ENCODE peak calls at places on chromosomes 16 and 17, in eight cellular contexts. U, D, A, I, H, P, F and E are unnamed samples.

GRCh38 chr17:57337390-57337789 is 81.1 kb downstream of the MSI2 start:
- DNase-seq in I (no peak), F (no peak), H (no peak), A (no peak), P (no peak), D (peak; percentile 43), U (no peak), E (no peak)

GRCh38 chr17:44187131-44187899 is 543 bp downstream of the TMUB2 start:
- DNase-seq in H (no peak), I (no peak), D (no peak), F (no peak), U (no peak), P (no peak), A (no peak), E (no peak)

GRCh38 chr16:13896543-13897182 is 23.3 kb upstream of the ERCC4 start:
- DNase-seq in U (peak; percentile 51), P (no peak), I (no peak), H (peak; percentile 36), F (no peak), D (no peak), A (no peak), E (no peak)

GRCh38 chr17:67215991-67216421 is 29.0 kb downstream of the HELZ start:
- DNase-seq in P (no peak), A (no peak), I (no peak), U (no peak), F (no peak), D (peak; percentile 51), H (no peak), E (no peak)

GRCh38 chr17:17896746-17897145 is 60.0 kb upstream of the SREBF1 start:
- DNase-seq in A (no peak), H (no peak), F (no peak), I (no peak), U (peak; percentile 29), P (no peak), D (no peak), E (no peak)

GRCh38 chr17:46841561-46842379 is 9.6 kb upstream of the WNT9B start:
- DNase-seq in D (no peak), I (no peak), A (no peak), H (no peak), P (no peak), U (peak; percentile 92), F (no peak), E (no peak)

GRCh38 chr17:40345161-40346034 is 19.1 kb downstream of the GJD3 start:
- DNase-seq in F (no peak), A (peak; percentile 90), D (peak; percentile 90), P (peak; percentile 94), U (peak; percentile 97), H (no peak), I (peak; percentile 64), E (no peak)

GRCh38 chr17:3639981-3640596 is 3.5 kb downstream of the CTNS start:
- DNase-seq in H (no peak), F (peak; percentile 45), P (no peak), A (no peak), D (no peak), U (no peak), I (no peak), E (peak; percentile 8)

GRCh38 chr17:79045830-79046500 is 22.0 kb downstream of the C1QTNF1 start:
- DNase-seq in U (peak; percentile 97), I (peak; percentile 68), F (no peak), H (peak; percentile 54), D (peak; percentile 71), A (peak; percentile 88), P (peak; percentile 78), E (peak; percentile 34)

GRCh38 chr17:40363480-40363838 is 1.1 kb downstream of the GJD3 start:
- DNase-seq in I (no peak), H (no peak), A (no peak), F (no peak), D (peak; percentile 42), U (peak; percentile 79), P (no peak), E (no peak)

GRCh38 chr16:84324439-84325262 is 30.0 kb downstream of the WFDC1 start:
- DNase-seq in I (no peak), F (no peak), H (no peak), P (no peak), A (no peak), U (no peak), D (no peak), E (no peak)

GRCh38 chr16:68229431-68230175 is 6.3 kb downstream of the ESRP2 start:
- DNase-seq in I (peak; percentile 48), P (no peak), D (no peak), F (peak; percentile 29), A (peak; percentile 70), H (no peak), U (peak; percentile 84), E (peak; percentile 55)

GRCh38 chr17:72380737-72381136 is 259.9 kb downstream of the SOX9 start:
- DNase-seq in I (no peak), H (no peak), P (no peak), U (no peak), A (no peak), F (no peak), D (no peak), E (no peak)

GRCh38 chr17:40763752-40764151 is 8.2 kb downstream of the KRT26 start:
- DNase-seq in F (no peak), U (no peak), P (no peak), H (no peak), I (no peak), D (no peak), A (no peak), E (no peak)

GRCh38 chr17:39563476-39563875 is 44.2 kb downstream of the NEUROD2 start:
- DNase-seq in I (no peak), P (no peak), H (no peak), U (peak; percentile 80), A (no peak), D (no peak), F (no peak), E (no peak)

GRCh38 chr17:37111329-37111728 is 162.6 kb downstream of the AATF start:
- DNase-seq in D (no peak), I (no peak), U (peak; percentile 27), A (no peak), H (no peak), F (no peak), P (no peak), E (no peak)

GRCh38 chr16:21301895-21302291 is 23.8 kb upstream of the CRYM start:
- DNase-seq in U (no peak), F (no peak), P (no peak), H (no peak), I (no peak), D (no peak), A (no peak), E (no peak)

GRCh38 chr16:4826980-4827379 is 20.1 kb downstream of the GLYR1 start:
- DNase-seq in U (no peak), P (no peak), A (no peak), F (no peak), H (no peak), I (no peak), D (no peak), E (no peak)

DNA sequence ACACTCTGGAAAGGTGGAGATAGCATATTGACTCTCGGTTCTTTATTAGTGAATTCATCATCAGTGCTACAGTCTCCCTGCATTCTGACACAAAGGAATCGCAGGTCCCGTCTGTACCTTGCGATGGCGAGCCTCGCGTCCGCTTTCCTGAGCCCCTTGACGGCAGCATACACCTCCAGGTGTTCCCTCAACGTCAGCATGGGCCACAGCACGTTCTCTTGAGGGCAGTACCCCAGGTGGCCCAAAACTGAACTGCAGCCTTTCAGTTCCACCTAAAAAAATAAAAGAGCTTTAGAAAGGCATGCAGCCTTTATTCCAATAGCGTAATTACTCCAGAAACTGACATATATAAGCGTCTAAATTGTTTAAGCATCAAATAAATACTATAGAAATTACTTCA is 24.2 kb upstream of the ABCA9 start:
- DNase-seq in A (no peak), D (no peak), U (peak; percentile 93), P (no peak), I (no peak), F (no peak), H (peak; percentile 81), E (no peak)
- TF ChIP-seq CTCF in A (no peak), D (no peak), U (peak; percentile 81), P (no peak), I (no peak), F (peak; percentile 24), H (peak; percentile 82), E (peak; percentile 18)

DNA sequence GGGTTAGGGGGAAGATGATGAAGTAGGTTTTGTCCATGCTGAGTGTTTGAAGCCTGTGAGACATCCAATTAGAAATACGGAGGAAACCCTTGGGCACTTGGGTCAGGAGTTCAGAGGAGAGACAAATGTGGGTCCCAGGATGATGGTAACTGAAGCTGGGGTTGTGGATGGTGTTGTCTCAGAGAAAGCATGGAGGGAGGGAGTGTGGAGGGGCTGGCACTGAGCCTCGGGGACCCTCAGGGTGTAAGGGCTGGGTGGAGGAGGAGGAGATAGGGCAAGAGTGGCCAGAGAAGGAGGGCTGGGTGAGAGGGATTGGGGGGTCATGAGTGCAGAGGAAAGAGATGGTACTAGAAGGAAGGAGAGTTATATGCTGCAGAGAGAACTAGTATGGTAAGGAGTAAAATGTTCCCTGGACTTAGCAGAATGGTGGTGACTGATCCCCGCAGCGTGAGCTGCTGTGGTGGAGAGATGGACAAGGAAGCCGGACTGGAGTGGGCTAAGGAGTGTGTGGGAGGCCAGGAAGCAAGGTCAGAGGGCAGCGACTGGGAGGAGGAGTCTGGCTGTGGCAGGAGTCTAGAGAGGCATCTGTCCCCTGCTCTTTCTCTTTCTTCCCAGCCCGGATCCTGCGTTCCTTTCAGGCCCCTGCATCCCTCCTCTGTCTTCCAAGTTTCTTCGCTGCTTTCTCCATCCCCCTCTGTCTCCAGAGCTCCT is 3.8 kb upstream of the COL1A1 start:
- DNase-seq in P (no peak), H (no peak), F (no peak), A (peak; percentile 77), D (no peak), U (no peak), I (no peak), E (no peak)
- TF ChIP-seq CTCF in P (no peak), H (no peak), F (no peak), A (no peak), D (no peak), U (no peak), I (no peak), E (no peak)

DNA sequence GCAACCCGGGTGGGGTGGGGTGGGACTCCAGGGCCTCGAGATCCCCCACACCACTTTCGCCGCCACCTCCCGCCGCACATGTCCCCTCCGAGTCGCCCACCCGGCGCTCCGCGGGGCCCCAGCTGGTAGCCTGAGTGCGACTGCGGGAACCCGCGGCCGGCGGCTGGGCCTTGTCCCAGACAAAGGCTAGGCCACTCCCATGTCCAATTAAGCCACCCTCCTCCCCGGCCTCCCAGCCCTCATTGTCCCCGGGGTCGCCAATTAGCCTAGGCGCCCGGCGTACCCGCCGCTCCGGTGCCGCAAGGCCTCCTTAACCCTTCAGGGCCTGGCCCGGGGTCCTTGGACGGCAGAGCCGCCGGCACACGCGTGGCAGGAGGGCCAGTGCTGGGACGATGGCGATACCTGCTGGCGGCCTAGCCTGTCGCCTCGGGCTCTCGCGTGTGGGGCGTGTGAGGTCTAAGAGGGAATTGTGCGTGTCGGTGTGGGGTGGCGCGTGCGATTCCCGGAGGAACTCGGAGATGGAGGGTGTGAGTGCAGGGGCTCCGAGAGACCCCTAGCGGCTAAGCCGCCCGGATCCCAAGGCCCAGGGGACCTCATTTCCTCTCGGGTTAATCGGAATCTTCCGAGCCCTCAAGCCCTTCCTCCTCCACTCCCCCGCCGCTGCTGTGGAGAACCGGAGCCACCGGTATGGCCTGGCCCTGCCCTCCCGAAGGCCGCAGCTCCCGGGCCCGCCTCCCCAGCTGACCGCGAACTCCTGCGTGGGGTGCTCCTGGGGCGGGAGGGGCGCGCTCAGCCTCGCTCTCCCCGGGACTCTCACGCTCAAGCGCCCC is 11.7 kb downstream of the TBX2 start:
- DNase-seq in P (peak; percentile 54), I (peak; percentile 73), A (peak; percentile 87), F (no peak), U (peak; percentile 94), H (no peak), D (peak; percentile 64), E (peak; percentile 54)
- TF ChIP-seq CTCF in P (no peak), I (peak; percentile 34), A (no peak), F (peak; percentile 36), U (peak; percentile 54), H (no peak), D (no peak), E (peak; percentile 19)

GRCh38 chr16:11386791-11387546 is 41.7 kb downstream of the RMI2 start:
- DNase-seq in I (no peak), A (peak; percentile 69), D (no peak), H (no peak), U (peak; percentile 96), P (no peak), F (no peak), E (no peak)
- TF ChIP-seq CTCF in I (peak; percentile 23), A (peak; percentile 36), D (peak; percentile 14), H (peak; percentile 67), U (peak; percentile 88), P (no peak), F (peak; percentile 68), E (peak; percentile 71)